ENCODE peak calls at places on chromosome 6, in eight cellular contexts. W, H, M, S, Q, Y, L and V are unnamed samples.

GRCh38 chr6:159992366-159992765 is 23.5 kb downstream of the IGF2R start:
- DNase-seq in W (no peak), H (no peak), M (no peak), S (no peak), Q (no peak), Y (no peak), L (no peak), V (no peak)

GRCh38 chr6:41940759-41941279 is 789 bp downstream of the CCND3 start:
- DNase-seq in W (peak), H (peak), M (peak), S (peak), Q (peak), Y (peak), L (no peak), V (peak)

GRCh38 chr6:42564496-42564890 is 664 bp downstream of the UBR2 start:
- DNase-seq in W (no peak), H (peak), M (no peak), S (no peak), Q (no peak), Y (no peak), L (no peak), V (no peak)

GRCh38 chr6:16933532-16933931 is 168.3 kb upstream of the STMND1 start:
- DNase-seq in W (no peak), H (no peak), M (no peak), S (no peak), Q (no peak), Y (no peak), L (no peak), V (no peak)

GRCh38 chr6:113690255-113690956 is 166.7 kb upstream of the MARCKS start:
- DNase-seq in W (no peak), H (no peak), M (peak), S (peak), Q (no peak), Y (no peak), L (no peak), V (no peak)

GRCh38 chr6:69914015-69914485 is 47.7 kb downstream of the COL19A1 start:
- DNase-seq in W (no peak), H (peak), M (no peak), S (no peak), Q (no peak), Y (no peak), L (no peak), V (no peak)

GRCh38 chr6:26124550-26125014 is 37.4 kb downstream of the HFE start:
- DNase-seq in W (no peak), H (no peak), M (no peak), S (no peak), Q (no peak), Y (no peak), L (peak), V (peak)

GRCh38 chr6:98946877-98947410 is 802 bp downstream of the FBXL4 start:
- DNase-seq in W (peak), H (no peak), M (peak), S (peak), Q (no peak), Y (peak), L (no peak), V (peak)

GRCh38 chr6:157683707-157684106 is 139.3 kb upstream of the SNX9 start:
- DNase-seq in W (no peak), H (no peak), M (no peak), S (no peak), Q (no peak), Y (no peak), L (no peak), V (no peak)

GRCh38 chr6:1263039-1263849 is 48.7 kb upstream of the FOXQ1 start:
- DNase-seq in W (no peak), H (no peak), M (no peak), S (peak), Q (no peak), Y (no peak), L (no peak), V (no peak)

GRCh38 chr6:143018955-143019354 is 41.7 kb upstream of the AIG1 start:
- DNase-seq in W (no peak), H (no peak), M (no peak), S (no peak), Q (no peak), Y (no peak), L (no peak), V (no peak)

GRCh38 chr6:157442296-157442695 is 61.3 kb downstream of the ZDHHC14 start:
- DNase-seq in W (no peak), H (no peak), M (no peak), S (peak), Q (no peak), Y (no peak), L (no peak), V (no peak)

GRCh38 chr6:160952633-160953281 is 38.8 kb upstream of the MAP3K4 start:
- DNase-seq in W (no peak), H (no peak), M (no peak), S (no peak), Q (no peak), Y (no peak), L (no peak), V (no peak)

GRCh38 chr6:56953597-56954388 is 1.1 kb upstream of the BEND6 start:
- DNase-seq in W (peak), H (no peak), M (peak), S (peak), Q (no peak), Y (no peak), L (no peak), V (no peak)

GRCh38 chr6:140062042-140063041 is 687.9 kb upstream of the CITED2 start:
- DNase-seq in W (peak), H (peak), M (no peak), S (no peak), Q (no peak), Y (no peak), L (no peak), V (no peak)

GRCh38 chr6:36033935-36034334 is 6.3 kb downstream of the MAPK14 start:
- DNase-seq in W (no peak), H (no peak), M (peak), S (peak), Q (no peak), Y (no peak), L (no peak), V (peak)

GRCh38 chr6:43897571-43898302 is 127.7 kb downstream of the VEGFA start:
- DNase-seq in W (no peak), H (no peak), M (no peak), S (no peak), Q (no peak), Y (no peak), L (no peak), V (no peak)

GRCh38 chr6:52317841-52318581 is 33.5 kb upstream of the MCM3 start:
- DNase-seq in W (no peak), H (no peak), M (peak), S (peak), Q (peak), Y (no peak), L (no peak), V (no peak)

GRCh38 chr6:136037885-136038460 is 186.5 kb downstream of the PDE7B start:
- DNase-seq in W (peak), H (no peak), M (no peak), S (no peak), Q (no peak), Y (no peak), L (no peak), V (no peak)

GRCh38 chr6:40299666-40300065 is 287.5 kb downstream of the LRFN2 start:
- DNase-seq in W (no peak), H (no peak), M (no peak), S (no peak), Q (no peak), Y (no peak), L (no peak), V (no peak)

GRCh38 chr6:139540276-139540675 is 165.8 kb upstream of the CITED2 start:
- DNase-seq in W (no peak), H (no peak), M (peak), S (peak), Q (no peak), Y (peak), L (no peak), V (peak)

GRCh38 chr6:116483616-116484015 is 22.4 kb downstream of the CALHM6 start:
- DNase-seq in W (no peak), H (no peak), M (no peak), S (no peak), Q (no peak), Y (no peak), L (no peak), V (no peak)

GRCh38 chr6:17863971-17864754 is 123.3 kb downstream of the KIF13A start:
- DNase-seq in W (no peak), H (no peak), M (no peak), S (no peak), Q (no peak), Y (no peak), L (no peak), V (no peak)